ENCODE peak calls at places on chromosomes 16 and 17, in nine cellular contexts. V is H9; X is effector memory CD4-positive, alpha-beta T cell; N is T-helper 17 cell; M is smooth muscle cell of the brain vasculature; S is foreskin keratinocyte; I is naive B cell; P is GM19239; Y is activated CD4-positive, alpha-beta T cell treated with anti-CD3 and anti-CD28 coated beads, Interleukin-2, amount 50 U/mL, for 48 hours. Z is an unnamed sample.

GRCh38 chr17:2068101-2068518 is 13.2 kb downstream of the HIC1 start:
- DNase-seq in V (no peak), X (no peak), N (no peak), M (no peak), S (no peak), I (no peak), P (no peak), Y (no peak), Z (no peak)

GRCh38 chr16:57677622-57678369 is 9.7 kb downstream of the ADGRG3 start:
- DNase-seq in V (no peak), X (no peak), N (no peak), M (no peak), S (no peak), I (no peak), P (no peak), Y (no peak), Z (no peak)

GRCh38 chr17:20066253-20066652 is 57.1 kb downstream of the SPECC1 start:
- DNase-seq in V (no peak), X (no peak), N (no peak), M (peak), S (peak), I (no peak), P (no peak), Y (no peak), Z (no peak)

GRCh38 chr16:49356728-49357488 is 16.7 kb upstream of the C16orf78 start:
- DNase-seq in V (no peak), X (no peak), N (no peak), M (no peak), S (no peak), I (no peak), P (no peak), Y (no peak), Z (no peak)

GRCh38 chr17:39485555-39485954 is 24.3 kb downstream of the CDK12 start:
- DNase-seq in V (no peak), X (no peak), N (no peak), M (no peak), S (peak), I (no peak), P (no peak), Y (no peak), Z (no peak)

GRCh38 chr16:50304467-50305440 is 38.4 kb downstream of the ADCY7 start:
- DNase-seq in V (peak), X (no peak), N (no peak), M (no peak), S (no peak), I (no peak), P (no peak), Y (no peak), Z (no peak)

GRCh38 chr17:77145635-77146632 is 5.2 kb downstream of the SEC14L1 start:
- DNase-seq in V (peak), X (no peak), N (no peak), M (no peak), S (no peak), I (peak), P (no peak), Y (no peak), Z (no peak)

GRCh38 chr17:79651266-79651665 is 40.4 kb upstream of the RBFOX3 start:
- DNase-seq in V (no peak), X (no peak), N (no peak), M (no peak), S (no peak), I (no peak), P (no peak), Y (no peak), Z (no peak)

GRCh38 chr17:51214920-51215319 is 44.9 kb downstream of the MBTD1 start:
- DNase-seq in V (no peak), X (no peak), N (no peak), M (no peak), S (no peak), I (no peak), P (no peak), Y (no peak), Z (peak)

GRCh38 chr16:66454751-66455150 is 27.7 kb downstream of the BEAN1 start:
- DNase-seq in V (no peak), X (no peak), N (no peak), M (no peak), S (no peak), I (no peak), P (no peak), Y (no peak), Z (no peak)

GRCh38 chr17:66240013-66240412 is 10.8 kb upstream of the APOH start:
- DNase-seq in V (no peak), X (no peak), N (no peak), M (no peak), S (no peak), I (no peak), P (no peak), Y (no peak), Z (no peak)

GRCh38 chr16:28528463-28528867 is 10.3 kb downstream of the NUPR1 start:
- DNase-seq in V (no peak), X (no peak), N (no peak), M (no peak), S (no peak), I (no peak), P (no peak), Y (no peak), Z (no peak)

GRCh38 chr16:81641403-81642106 is 137.5 kb upstream of the PLCG2 start:
- DNase-seq in V (peak), X (no peak), N (no peak), M (no peak), S (no peak), I (no peak), P (no peak), Y (no peak), Z (no peak)

GRCh38 chr16:57730771-57731730 is 4.5 kb upstream of the KATNB1 start:
- DNase-seq in V (no peak), X (no peak), N (no peak), M (no peak), S (no peak), I (no peak), P (no peak), Y (no peak), Z (no peak)

GRCh38 chr17:4941027-4941610 is 1.1 kb downstream of the RNF167 start:
- DNase-seq in V (no peak), X (no peak), N (no peak), M (no peak), S (no peak), I (no peak), P (no peak), Y (no peak), Z (no peak)

GRCh38 chr16:11401161-11402050 is 56.1 kb downstream of the RMI2 start:
- DNase-seq in V (no peak), X (no peak), N (no peak), M (no peak), S (no peak), I (no peak), P (no peak), Y (no peak), Z (no peak)

GRCh38 chr17:18253187-18253884 is 5.2 kb downstream of the FLII start:
- DNase-seq in V (no peak), X (no peak), N (no peak), M (no peak), S (no peak), I (no peak), P (no peak), Y (no peak), Z (no peak)

GRCh38 chr16:83895243-83895642 is 3.7 kb upstream of the MLYCD start:
- DNase-seq in V (no peak), X (no peak), N (no peak), M (no peak), S (no peak), I (no peak), P (no peak), Y (no peak), Z (no peak)

GRCh38 chr16:12211870-12212690 is 235.5 kb downstream of the SNX29 start:
- DNase-seq in V (no peak), X (no peak), N (no peak), M (no peak), S (no peak), I (no peak), P (no peak), Y (no peak), Z (no peak)

GRCh38 chr16:88128556-88128955 is 177.3 kb downstream of the BANP start:
- DNase-seq in V (no peak), X (no peak), N (no peak), M (no peak), S (no peak), I (no peak), P (no peak), Y (no peak), Z (no peak)

GRCh38 chr17:62017912-62018311 is 47.2 kb downstream of the MED13 start:
- DNase-seq in V (no peak), X (no peak), N (no peak), M (no peak), S (no peak), I (no peak), P (no peak), Y (no peak), Z (no peak)

GRCh38 chr17:27481327-27481726 is 25.1 kb downstream of the KSR1 start:
- DNase-seq in V (no peak), X (peak), N (no peak), M (no peak), S (no peak), I (no peak), P (peak), Y (peak), Z (no peak)

GRCh38 chr16:48535831-48536599 is 74.0 kb downstream of the N4BP1 start:
- DNase-seq in V (no peak), X (no peak), N (no peak), M (peak), S (peak), I (peak), P (peak), Y (no peak), Z (no peak)

GRCh38 chr16:82031116-82032084 is 3.7 kb upstream of the HSD17B2 start:
- DNase-seq in V (no peak), X (no peak), N (no peak), M (peak), S (peak), I (no peak), P (no peak), Y (no peak), Z (peak)

GRCh38 chr16:18013863-18014262 is 322.7 kb downstream of the NPIPA8 start:
- DNase-seq in V (no peak), X (no peak), N (no peak), M (no peak), S (no peak), I (no peak), P (no peak), Y (no peak), Z (no peak)

GRCh38 chr16:6571044-6571443 is 761.6 kb upstream of the RBFOX1 start:
- DNase-seq in V (peak), X (no peak), N (no peak), M (no peak), S (no peak), I (no peak), P (no peak), Y (no peak), Z (no peak)

GRCh38 chr17:50785942-50786570 is 18.7 kb upstream of the ANKRD40CL start:
- DNase-seq in V (no peak), X (no peak), N (no peak), M (no peak), S (peak), I (no peak), P (no peak), Y (no peak), Z (no peak)

GRCh38 chr17:72340836-72341235 is 220.0 kb downstream of the SOX9 start:
- DNase-seq in V (no peak), X (no peak), N (no peak), M (no peak), S (no peak), I (no peak), P (no peak), Y (no peak), Z (no peak)

GRCh38 chr16:18800674-18801196 is 614 bp downstream of the ARL6IP1 start:
- DNase-seq in V (no peak), X (no peak), N (no peak), M (no peak), S (no peak), I (no peak), P (no peak), Y (no peak), Z (no peak)

GRCh38 chr17:78583091-78583490 is 5.9 kb upstream of the DNAH17 start:
- DNase-seq in V (peak), X (no peak), N (no peak), M (no peak), S (no peak), I (no peak), P (no peak), Y (no peak), Z (no peak)

GRCh38 chr17:28745777-28746473 is 2.1 kb downstream of the TRAF4 start:
- DNase-seq in V (peak), X (no peak), N (no peak), M (no peak), S (peak), I (no peak), P (no peak), Y (no peak), Z (no peak)

GRCh38 chr16:49491736-49492089 is 118.1 kb downstream of the C16orf78 start:
- DNase-seq in V (peak), X (no peak), N (no peak), M (no peak), S (no peak), I (no peak), P (no peak), Y (no peak), Z (no peak)

GRCh38 chr17:382644-383533 is 30.3 kb upstream of the RPH3AL start:
- DNase-seq in V (peak), X (no peak), N (no peak), M (peak), S (no peak), I (no peak), P (no peak), Y (no peak), Z (no peak)

Z was measured in pulmonary artery endothelial cell.